ENCODE peak calls at places on chromosome X, in six cellular contexts. One of them, this sample, is unnamed.

GRCh38 chrX:36963852-36964251 is 44.3 kb upstream of the FAM47C start:
- DNase-seq in mammary epithelial cell: no peak
- DNase-seq in fibroblast of lung: no peak
- DNase-seq in bronchial epithelial cell: no peak
- DNase-seq in lung: no peak
- DNase-seq in lower lobe of right lung: no peak
- DNase-seq in this sample: no peak

GRCh38 chrX:119211649-119212014 is 24.5 kb upstream of the PGRMC1 start:
- DNase-seq in mammary epithelial cell: no peak
- DNase-seq in fibroblast of lung: no peak
- DNase-seq in bronchial epithelial cell: no peak
- DNase-seq in lung: no peak
- DNase-seq in lower lobe of right lung: no peak
- DNase-seq in this sample: no peak

GRCh38 chrX:107360788-107361360 is 88.6 kb upstream of the FRMPD3 start:
- DNase-seq in mammary epithelial cell: no peak
- DNase-seq in fibroblast of lung: no peak
- DNase-seq in bronchial epithelial cell: no peak
- DNase-seq in lung: no peak
- DNase-seq in lower lobe of right lung: no peak
- DNase-seq in this sample: no peak

GRCh38 chrX:68084765-68085164 is 348.5 kb downstream of the OPHN1 start:
- DNase-seq in mammary epithelial cell: peak
- DNase-seq in fibroblast of lung: peak
- DNase-seq in bronchial epithelial cell: peak
- DNase-seq in lung: no peak
- DNase-seq in lower lobe of right lung: no peak
- DNase-seq in this sample: peak

GRCh38 chrX:11757397-11757728 is 674 bp upstream of the MSL3 start:
- DNase-seq in mammary epithelial cell: no peak
- DNase-seq in fibroblast of lung: no peak
- DNase-seq in bronchial epithelial cell: no peak
- DNase-seq in lung: no peak
- DNase-seq in lower lobe of right lung: no peak
- DNase-seq in this sample: no peak

GRCh38 chrX:17655232-17656034 is 81.9 kb upstream of the SCML1 start:
- DNase-seq in mammary epithelial cell: peak
- DNase-seq in fibroblast of lung: peak
- DNase-seq in bronchial epithelial cell: no peak
- DNase-seq in lung: no peak
- DNase-seq in lower lobe of right lung: no peak
- DNase-seq in this sample: peak

GRCh38 chrX:8955521-8955920 is 78.4 kb downstream of the FAM9B start:
- DNase-seq in mammary epithelial cell: no peak
- DNase-seq in fibroblast of lung: peak
- DNase-seq in bronchial epithelial cell: no peak
- DNase-seq in lung: no peak
- DNase-seq in lower lobe of right lung: no peak
- DNase-seq in this sample: no peak

GRCh38 chrX:926070-926469 is 286.4 kb downstream of the CRLF2 start:
- DNase-seq in mammary epithelial cell: no peak
- DNase-seq in fibroblast of lung: no peak
- DNase-seq in bronchial epithelial cell: no peak
- DNase-seq in lung: no peak
- DNase-seq in lower lobe of right lung: no peak
- DNase-seq in this sample: no peak

GRCh38 chrX:150936556-150936955 is 38.1 kb upstream of the CD99L2 start:
- DNase-seq in mammary epithelial cell: no peak
- DNase-seq in fibroblast of lung: no peak
- DNase-seq in bronchial epithelial cell: no peak
- DNase-seq in lung: no peak
- DNase-seq in lower lobe of right lung: no peak
- DNase-seq in this sample: no peak

GRCh38 chrX:47523297-47523696 is 37.7 kb upstream of the ARAF start:
- DNase-seq in mammary epithelial cell: peak
- DNase-seq in fibroblast of lung: peak
- DNase-seq in bronchial epithelial cell: peak
- DNase-seq in lung: peak
- DNase-seq in lower lobe of right lung: peak
- DNase-seq in this sample: peak

GRCh38 chrX:54921427-54922021 is 900 bp downstream of the TRO start:
- DNase-seq in mammary epithelial cell: no peak
- DNase-seq in fibroblast of lung: peak
- DNase-seq in bronchial epithelial cell: peak
- DNase-seq in lung: no peak
- DNase-seq in lower lobe of right lung: no peak
- DNase-seq in this sample: peak

GRCh38 chrX:23803931-23804381 is 21.0 kb downstream of the SAT1 start:
- DNase-seq in mammary epithelial cell: peak
- DNase-seq in fibroblast of lung: peak
- DNase-seq in bronchial epithelial cell: peak
- DNase-seq in lung: peak
- DNase-seq in lower lobe of right lung: peak
- DNase-seq in this sample: peak

GRCh38 chrX:73851014-73852009 is 288.3 kb downstream of the CHIC1 start:
- DNase-seq in mammary epithelial cell: peak
- DNase-seq in fibroblast of lung: no peak
- DNase-seq in bronchial epithelial cell: no peak
- DNase-seq in lung: peak
- DNase-seq in lower lobe of right lung: no peak
- DNase-seq in this sample: no peak

GRCh38 chrX:110402091-110402854 is 43.6 kb downstream of the RTL9 start:
- DNase-seq in mammary epithelial cell: peak
- DNase-seq in fibroblast of lung: peak
- DNase-seq in bronchial epithelial cell: peak
- DNase-seq in lung: no peak
- DNase-seq in lower lobe of right lung: no peak
- DNase-seq in this sample: peak

GRCh38 chrX:102808336-102808735 is 87.8 kb downstream of the GPRASP3 start:
- DNase-seq in mammary epithelial cell: peak
- DNase-seq in fibroblast of lung: no peak
- DNase-seq in bronchial epithelial cell: peak
- DNase-seq in lung: no peak
- DNase-seq in lower lobe of right lung: no peak
- DNase-seq in this sample: peak

GRCh38 chrX:24619647-24620046 is 27.5 kb downstream of the PCYT1B start:
- DNase-seq in mammary epithelial cell: peak
- DNase-seq in fibroblast of lung: peak
- DNase-seq in bronchial epithelial cell: peak
- DNase-seq in lung: no peak
- DNase-seq in lower lobe of right lung: no peak
- DNase-seq in this sample: peak

GRCh38 chrX:110210417-110211139 is 107.3 kb downstream of the AMMECR1 start:
- DNase-seq in mammary epithelial cell: peak
- DNase-seq in fibroblast of lung: peak
- DNase-seq in bronchial epithelial cell: peak
- DNase-seq in lung: no peak
- DNase-seq in lower lobe of right lung: no peak
- DNase-seq in this sample: peak

DNA sequence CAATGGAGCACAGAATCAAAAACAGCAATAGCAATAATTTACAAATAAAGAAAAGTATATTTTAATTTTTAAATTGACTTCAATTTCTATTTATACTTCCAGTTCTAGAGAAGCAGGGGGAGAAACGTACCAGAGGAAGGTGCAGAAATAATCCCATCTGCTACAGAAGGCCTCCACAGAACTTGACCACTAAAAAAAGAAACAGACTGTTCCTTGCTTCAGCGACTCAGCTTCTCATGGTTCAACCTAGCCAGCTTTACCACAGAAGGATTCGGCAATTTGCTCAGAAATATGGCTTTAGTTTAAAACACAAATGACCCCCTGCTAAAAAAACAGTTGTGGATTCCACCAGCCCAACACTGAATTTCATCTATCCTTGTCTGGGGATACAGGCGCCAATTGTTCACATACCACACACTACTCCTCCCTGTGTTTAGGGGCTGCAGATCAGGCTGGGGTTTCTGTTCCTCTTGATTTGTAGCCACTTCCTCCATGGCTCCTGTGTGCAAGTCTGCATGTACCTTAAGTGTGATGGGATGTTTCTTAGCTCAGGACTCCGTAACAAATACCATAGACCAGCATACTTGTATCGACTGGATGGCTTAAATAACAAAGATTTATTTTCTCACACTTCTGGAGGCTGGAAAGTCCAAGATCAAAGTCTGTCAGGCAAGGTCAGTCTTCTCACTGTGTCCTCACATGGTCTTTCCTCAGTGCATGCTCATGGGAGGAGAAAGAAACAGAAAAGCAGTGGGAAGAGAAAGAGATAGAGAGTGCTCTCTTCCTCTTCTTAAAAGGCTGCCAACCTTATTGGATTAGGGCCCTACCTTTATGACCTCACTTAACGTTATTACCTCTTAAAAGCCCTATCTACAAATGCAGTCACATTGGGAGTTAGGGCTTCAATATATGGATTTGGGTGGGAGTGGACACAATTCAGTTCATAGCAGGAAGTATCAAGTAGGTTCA is 79.1 kb downstream of the AMOT start:
- DNase-seq in mammary epithelial cell: no peak
- DNase-seq in fibroblast of lung: no peak
- DNase-seq in bronchial epithelial cell: no peak
- DNase-seq in lung: no peak
- DNase-seq in lower lobe of right lung: no peak
- DNase-seq in this sample: no peak
- H3K4me3 ChIP-seq in mammary epithelial cell: no peak
- H3K4me3 ChIP-seq in fibroblast of lung: no peak
- H3K4me3 ChIP-seq in bronchial epithelial cell: no peak
- H3K4me3 ChIP-seq in lung: no peak
- H3K4me3 ChIP-seq in lower lobe of right lung: no peak
- H3K4me3 ChIP-seq in this sample: no peak

DNA sequence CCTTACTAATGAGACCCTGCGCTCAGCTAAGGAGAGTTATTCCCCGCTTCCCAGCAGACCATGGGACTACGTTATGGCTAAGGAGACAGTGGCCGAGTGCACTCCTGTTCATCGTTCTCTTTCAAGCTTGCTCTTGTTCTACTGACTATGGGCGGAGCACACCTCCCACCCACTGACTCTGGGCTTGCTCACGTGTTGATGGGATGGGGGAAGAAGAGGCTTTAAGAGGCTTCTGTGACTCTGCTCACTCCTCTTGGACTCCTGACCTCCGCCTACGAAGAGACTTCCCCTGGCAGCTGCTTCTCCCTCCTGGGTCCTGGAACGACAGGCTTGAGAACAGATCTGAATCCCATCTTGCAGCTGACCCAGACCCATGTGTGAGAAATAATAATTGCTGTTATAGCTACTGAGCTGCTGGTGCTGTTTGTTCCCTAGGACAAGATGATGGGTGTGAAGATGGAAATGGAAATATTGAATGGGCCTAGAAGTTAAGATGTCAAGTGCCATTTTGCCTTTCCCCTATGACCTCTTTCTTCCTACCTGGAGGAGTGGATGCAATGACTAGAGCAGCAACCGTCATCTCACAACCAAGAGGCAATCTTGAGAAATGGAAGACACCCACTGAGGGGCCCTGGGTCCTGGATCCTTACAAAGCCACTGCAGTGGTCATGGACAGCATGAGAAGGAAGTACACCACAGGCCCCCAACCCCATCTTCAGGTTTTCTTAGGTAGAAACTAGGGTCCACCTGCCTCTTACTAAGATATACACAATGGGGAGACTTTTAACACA is 38.7 kb upstream of the IRAK1 start:
- DNase-seq in mammary epithelial cell: no peak
- DNase-seq in fibroblast of lung: no peak
- DNase-seq in bronchial epithelial cell: no peak
- DNase-seq in lung: no peak
- DNase-seq in lower lobe of right lung: no peak
- DNase-seq in this sample: no peak
- H3K4me3 ChIP-seq in mammary epithelial cell: no peak
- H3K4me3 ChIP-seq in fibroblast of lung: no peak
- H3K4me3 ChIP-seq in bronchial epithelial cell: no peak
- H3K4me3 ChIP-seq in lung: no peak
- H3K4me3 ChIP-seq in lower lobe of right lung: no peak
- H3K4me3 ChIP-seq in this sample: no peak

DNA sequence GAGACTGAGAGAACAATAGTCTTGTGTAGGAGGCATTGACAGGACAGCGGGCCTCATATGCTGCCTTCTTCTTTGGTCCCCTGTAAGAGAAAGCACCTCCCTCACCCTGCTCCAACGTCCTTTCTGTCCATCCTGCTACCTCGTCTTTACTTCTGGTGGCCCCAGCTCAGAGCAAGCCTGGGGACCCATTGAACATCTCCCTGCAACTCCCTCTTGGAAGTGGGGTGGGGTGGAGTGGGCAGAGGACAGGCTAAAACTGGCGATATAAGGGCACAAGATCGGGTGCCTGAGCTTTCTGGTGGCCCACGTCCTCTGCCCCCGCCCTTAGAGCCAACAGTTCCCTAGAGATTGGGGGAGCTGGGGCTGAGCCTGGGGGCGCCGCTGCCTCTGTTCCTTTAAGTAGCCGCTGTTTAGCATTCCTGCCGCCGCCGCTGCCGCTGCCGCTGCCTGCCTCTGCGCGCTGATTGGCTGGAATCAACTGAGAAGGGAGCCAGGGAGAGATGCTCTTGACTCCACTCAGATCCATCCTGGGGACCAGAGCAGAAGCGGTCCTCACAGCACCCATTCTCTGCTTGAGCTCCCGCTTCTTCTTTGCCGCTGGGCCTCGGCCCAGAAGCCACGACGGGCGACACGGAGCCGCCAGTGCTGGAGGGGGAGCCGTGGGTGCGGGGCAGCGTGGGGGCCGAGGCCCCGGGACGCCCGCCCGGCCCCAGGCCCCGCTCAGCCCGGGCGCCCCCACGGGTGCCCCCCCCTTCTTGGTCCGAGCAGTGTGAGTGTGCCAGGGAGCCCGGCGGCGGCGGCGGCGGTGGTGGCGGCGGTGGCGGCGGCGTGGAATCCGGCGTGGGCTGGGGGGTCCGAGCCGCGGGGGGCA is at the start of gene DLG3:
- DNase-seq in mammary epithelial cell: peak
- DNase-seq in fibroblast of lung: peak
- DNase-seq in bronchial epithelial cell: no peak
- DNase-seq in lung: no peak
- DNase-seq in lower lobe of right lung: no peak
- DNase-seq in this sample: peak
- H3K4me3 ChIP-seq in mammary epithelial cell: no peak
- H3K4me3 ChIP-seq in fibroblast of lung: no peak
- H3K4me3 ChIP-seq in bronchial epithelial cell: no peak
- H3K4me3 ChIP-seq in lung: no peak
- H3K4me3 ChIP-seq in lower lobe of right lung: peak
- H3K4me3 ChIP-seq in this sample: no peak

DNA sequence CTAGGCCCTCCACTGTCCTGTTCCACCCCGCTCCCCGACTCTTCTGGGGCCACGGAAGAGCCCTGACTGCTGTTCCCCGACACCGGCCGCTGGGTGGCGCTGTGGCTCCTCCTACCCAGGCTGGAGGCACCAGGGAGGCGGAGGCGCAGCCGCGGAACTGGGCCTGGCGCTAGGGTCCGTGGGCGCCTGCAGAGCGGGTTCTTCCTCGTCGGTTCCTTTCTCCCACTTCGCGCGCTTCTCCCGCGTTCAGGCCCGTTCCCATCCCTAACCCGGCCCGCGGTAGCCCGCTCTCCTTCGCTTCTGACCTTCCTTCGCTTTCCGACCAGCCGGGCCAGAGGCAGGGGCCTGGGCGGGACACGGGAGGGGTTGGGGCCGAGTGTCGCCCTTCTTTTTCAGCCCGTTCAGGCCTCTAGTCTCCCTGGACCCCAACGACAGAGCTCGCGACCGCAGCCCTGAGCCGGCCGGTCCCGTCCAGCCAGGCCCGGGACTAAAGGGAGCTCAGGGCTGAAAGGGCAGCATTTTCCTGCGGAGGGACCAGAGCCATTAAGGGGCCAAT is 34.3 kb downstream of the NALF2 start:
- DNase-seq in mammary epithelial cell: peak
- DNase-seq in fibroblast of lung: peak
- DNase-seq in bronchial epithelial cell: peak
- DNase-seq in lung: peak
- DNase-seq in lower lobe of right lung: peak
- DNase-seq in this sample: peak
- H3K4me3 ChIP-seq in mammary epithelial cell: peak
- H3K4me3 ChIP-seq in fibroblast of lung: peak
- H3K4me3 ChIP-seq in bronchial epithelial cell: peak
- H3K4me3 ChIP-seq in lung: no peak
- H3K4me3 ChIP-seq in lower lobe of right lung: peak
- H3K4me3 ChIP-seq in this sample: peak